ENCODE peak calls at places on chromosomes 4 and X, in four cellular contexts. U is NCI-H1092; F is activated T-helper 1 cell treated with Interleukin-2 at 50 U/mL for 16 hours; O is stimulated activated CD8-positive, alpha-beta memory T cell treated with anti-CD3 and anti-CD28 coated beads, Interleukin-7, amount 100 ng/mL, for 1 hour. K is an unnamed sample.
A peak's percentile ranks its signal among the peaks of the same experiment; 100 is the strongest.

GRCh38 chr4:52585379-52585778 is 73.7 kb downstream of the USP46 start:
- DNase-seq in U (no peak), F (no peak), O (no peak), K (no peak)

GRCh38 chr4:118920247-118920646 is 31.6 kb downstream of the SYNPO2 start:
- DNase-seq in F (no peak), U (no peak), O (no peak), K (peak; percentile 66)

GRCh38 chr4:18366762-18367358 is 345.3 kb upstream of the LCORL start:
- DNase-seq in O (no peak), F (no peak), U (peak; percentile 20), K (no peak)

GRCh38 chr4:119000400-119000799 is 111.7 kb downstream of the SYNPO2 start:
- DNase-seq in O (no peak), F (no peak), U (no peak), K (no peak)

GRCh38 chr4:169260217-169260866 is 10.4 kb downstream of the SH3RF1 start:
- DNase-seq in F (no peak), O (no peak), U (no peak), K (no peak)

GRCh38 chr4:168794881-168795280 is 215.2 kb downstream of the CBR4 start:
- DNase-seq in F (no peak), U (no peak), O (no peak), K (no peak)

GRCh38 chr4:1401409-1402020 is 4.7 kb downstream of the NKX1-1 start:
- DNase-seq in O (no peak), F (no peak), U (no peak), K (no peak)

GRCh38 chr4:10655968-10656367 is 28.6 kb downstream of the CLNK start:
- DNase-seq in U (no peak), F (no peak), O (no peak), K (no peak)

GRCh38 chr4:1201851-1202525 is 29.6 kb upstream of the SPON2 start:
- DNase-seq in O (peak; percentile 46), F (peak; percentile 73), U (no peak), K (peak; percentile 84)

GRCh38 chrX:45142185-45142584 is 58.5 kb downstream of the DIPK2B start:
- DNase-seq in O (no peak), F (no peak), U (no peak), K (no peak)

GRCh38 chrX:41602946-41603345 is 85.8 kb upstream of the GPR34 start:
- DNase-seq in U (no peak), F (no peak), O (no peak), K (no peak)

GRCh38 chrX:16712825-16713155 is 321 bp upstream of the CTPS2 start:
- DNase-seq in O (no peak), F (no peak), U (no peak), K (no peak)

GRCh38 chr4:48400416-48400815 is 59.1 kb downstream of the SLAIN2 start:
- DNase-seq in U (no peak), O (no peak), F (no peak), K (no peak)

GRCh38 chr4:152564336-152564735 is 28.4 kb upstream of the FBXW7 start:
- DNase-seq in U (no peak), F (no peak), O (no peak), K (no peak)